ENCODE peak calls at places on chromosomes 16 and 17, in six cellular contexts. G is HFFc6, I is neural progenitor cell, C is tibial artery, Y is fibroblast of lung, R is IMR-90. P is an unnamed sample.

GRCh38 chr16:49354101-49354500 is 19.5 kb upstream of the C16orf78 start:
- DNase-seq in C (no peak), R (no peak), I (no peak), Y (no peak), G (no peak), P (no peak)

GRCh38 chr16:21708533-21709115 is 44.9 kb downstream of the OTOA start:
- DNase-seq in R (peak), C (peak), I (peak), G (peak), Y (peak), P (peak)

GRCh38 chr17:29294580-29294900 is 592 bp upstream of the NUFIP2 start:
- DNase-seq in R (no peak), Y (no peak), C (no peak), I (peak), G (no peak), P (no peak)

GRCh38 chr16:15833551-15833950 is 23.3 kb downstream of the MYH11 start:
- DNase-seq in G (no peak), C (no peak), R (no peak), Y (no peak), I (no peak), P (no peak)

GRCh38 chr17:38571833-38572274 is 33.9 kb downstream of the SRCIN1 start:
- DNase-seq in C (no peak), Y (no peak), R (no peak), I (peak), G (no peak), P (no peak)

GRCh38 chr16:51166116-51166515 is 15.0 kb upstream of the SALL1 start:
- DNase-seq in I (no peak), Y (no peak), R (no peak), C (no peak), G (no peak), P (no peak)

GRCh38 chr16:86117235-86117634 is 218.3 kb downstream of the IRF8 start:
- DNase-seq in R (no peak), C (no peak), Y (no peak), G (no peak), I (no peak), P (no peak)

GRCh38 chr17:44350733-44351226 is 5.7 kb downstream of the GRN start:
- DNase-seq in R (peak), G (peak), Y (peak), I (peak), C (no peak), P (no peak)

GRCh38 chr17:29664743-29665479 is 42.2 kb upstream of the CORO6 start:
- DNase-seq in R (peak), C (no peak), G (peak), Y (peak), I (no peak), P (no peak)

GRCh38 chr16:20515580-20516179 is 60.5 kb downstream of the ACSM2B start:
- DNase-seq in R (no peak), I (no peak), C (no peak), G (no peak), Y (no peak), P (no peak)

GRCh38 chr16:82585675-82586074 is 41.1 kb upstream of the CDH13 start:
- DNase-seq in G (peak), C (no peak), Y (peak), I (no peak), R (peak), P (no peak)

GRCh38 chr17:44122825-44123355 is 551 bp downstream of the HDAC5 start:
- DNase-seq in Y (no peak), R (no peak), C (no peak), I (no peak), G (no peak), P (no peak)

GRCh38 chr16:14199624-14200023 is 128.5 kb downstream of the MRTFB start:
- DNase-seq in I (no peak), G (peak), Y (peak), R (peak), C (no peak), P (no peak)

GRCh38 chr17:78890111-78890897 is 12.7 kb downstream of the CEP295NL start:
- DNase-seq in R (no peak), C (peak), I (no peak), Y (no peak), G (no peak), P (no peak)

GRCh38 chr17:26792486-26792885 is 501.4 kb upstream of the WSB1 start:
- DNase-seq in R (peak), C (no peak), I (no peak), Y (peak), G (no peak), P (peak)

GRCh38 chr16:78249056-78249455 is 149.6 kb downstream of the WWOX start:
- DNase-seq in Y (no peak), I (peak), R (no peak), G (no peak), C (no peak), P (no peak)

GRCh38 chr17:40326014-40326831 is 17.2 kb downstream of the RARA start:
- DNase-seq in Y (no peak), G (no peak), R (no peak), C (no peak), I (no peak), P (no peak)

GRCh38 chr17:79008666-79009387 is 737 bp downstream of the CANT1 start:
- DNase-seq in G (no peak), R (no peak), I (no peak), Y (no peak), C (peak), P (no peak)

GRCh38 chr16:31185339-31185738 is 5.4 kb downstream of the FUS start:
- DNase-seq in Y (no peak), C (no peak), R (no peak), G (no peak), I (no peak), P (no peak)

GRCh38 chr17:7982666-7983065 is 19.7 kb upstream of the GUCY2D start:
- DNase-seq in R (peak), Y (peak), I (peak), G (peak), C (no peak), P (no peak)

DNA sequence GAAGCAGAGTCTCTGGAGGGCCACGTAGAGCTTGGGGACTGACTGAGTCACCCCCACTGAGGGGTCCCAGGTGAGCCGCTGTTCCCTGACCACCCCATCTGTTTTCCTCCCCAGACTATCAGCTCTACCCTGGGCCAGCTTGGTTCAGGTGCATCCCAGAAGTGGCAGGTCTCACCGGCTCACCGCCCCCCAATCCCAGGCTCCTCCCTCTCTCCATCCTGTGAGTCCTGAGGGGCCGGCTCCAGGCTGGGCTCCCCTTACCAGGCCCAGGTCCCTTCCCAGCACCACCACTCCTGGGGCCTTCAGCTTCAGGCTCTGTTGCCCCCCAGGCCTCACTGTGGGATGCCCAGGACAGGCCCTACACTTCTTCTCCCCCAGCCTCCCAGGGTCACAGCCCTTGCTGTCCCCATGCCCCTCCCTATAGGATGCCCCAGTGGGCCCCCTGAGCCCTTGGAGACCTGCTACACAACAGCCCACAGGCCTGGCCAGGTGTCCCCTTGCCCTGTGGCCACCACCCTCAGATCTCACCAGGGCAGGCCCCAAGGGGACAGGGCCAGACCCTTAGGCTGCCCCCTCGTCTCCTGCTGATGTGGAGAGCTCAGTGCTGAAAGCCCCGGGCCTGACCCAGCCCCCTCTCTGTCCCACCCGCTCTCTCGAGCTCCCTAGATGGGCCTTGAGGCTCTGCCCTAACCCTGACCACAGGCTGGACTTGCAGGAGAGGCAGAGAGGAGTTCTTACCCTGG is 40.4 kb downstream of the TNFRSF13B start:
- DNase-seq in R (no peak), G (no peak), C (no peak), Y (no peak), I (no peak), P (no peak)
- TF ChIP-seq CTCF in R (no peak), G (no peak), C (no peak), Y (no peak), I (no peak), P (no peak)

GRCh38 chr17:20032636-20033035 is 23.5 kb downstream of the SPECC1 start:
- DNase-seq in C (no peak), R (no peak), Y (no peak), G (no peak), I (no peak), P (no peak)
- TF ChIP-seq CTCF in C (no peak), R (no peak), Y (no peak), G (no peak), I (no peak), P (no peak)

DNA sequence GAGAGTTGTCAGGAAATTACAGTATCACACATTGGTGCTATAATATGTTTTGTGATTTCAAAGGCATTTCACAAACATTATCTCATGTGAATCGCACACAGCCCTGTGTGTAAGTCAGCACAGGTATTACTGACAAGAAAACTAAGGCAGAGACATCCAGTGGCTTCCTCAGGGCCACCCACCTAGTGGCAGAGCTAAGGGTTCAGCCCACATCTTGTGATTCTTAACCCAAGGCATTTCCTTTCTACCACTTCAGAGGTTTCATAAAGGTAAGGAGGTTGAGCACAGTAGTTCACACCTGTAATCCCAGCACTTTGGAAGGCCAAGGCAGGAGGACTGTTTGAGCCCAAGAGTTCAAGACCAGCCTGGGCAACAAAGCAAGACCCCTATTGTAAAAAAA is 58.2 kb downstream of the STX8 start:
- DNase-seq in I (no peak), G (no peak), C (no peak), Y (no peak), R (no peak), P (no peak)
- TF ChIP-seq CTCF in I (no peak), G (no peak), C (no peak), Y (no peak), R (no peak), P (no peak)

GRCh38 chr17:35766489-35766877 is 5.8 kb downstream of the C17orf50 start:
- DNase-seq in C (no peak), I (no peak), G (no peak), Y (no peak), R (no peak), P (no peak)

GRCh38 chr17:35766903-35767510 is 6.3 kb downstream of the C17orf50 start:
- DNase-seq in G (peak), I (no peak), C (no peak), R (peak), Y (no peak), P (no peak)

GRCh38 chr17:35768796-35769195 is 8.1 kb downstream of the C17orf50 start:
- DNase-seq in G (no peak), R (no peak), I (no peak), C (no peak), Y (no peak), P (no peak)

GRCh38 chr17:35773129-35773528 is 12.4 kb downstream of the C17orf50 start:
- DNase-seq in I (no peak), G (no peak), C (no peak), Y (no peak), R (no peak), P (no peak)

GRCh38 chr17:35769895-35770486 is 9.3 kb downstream of the C17orf50 start:
- DNase-seq in I (no peak), G (no peak), C (no peak), R (no peak), Y (no peak), P (no peak)
- TF ChIP-seq CTCF in I (peak), G (peak), C (no peak), R (peak), Y (no peak), P (peak)

DNA sequence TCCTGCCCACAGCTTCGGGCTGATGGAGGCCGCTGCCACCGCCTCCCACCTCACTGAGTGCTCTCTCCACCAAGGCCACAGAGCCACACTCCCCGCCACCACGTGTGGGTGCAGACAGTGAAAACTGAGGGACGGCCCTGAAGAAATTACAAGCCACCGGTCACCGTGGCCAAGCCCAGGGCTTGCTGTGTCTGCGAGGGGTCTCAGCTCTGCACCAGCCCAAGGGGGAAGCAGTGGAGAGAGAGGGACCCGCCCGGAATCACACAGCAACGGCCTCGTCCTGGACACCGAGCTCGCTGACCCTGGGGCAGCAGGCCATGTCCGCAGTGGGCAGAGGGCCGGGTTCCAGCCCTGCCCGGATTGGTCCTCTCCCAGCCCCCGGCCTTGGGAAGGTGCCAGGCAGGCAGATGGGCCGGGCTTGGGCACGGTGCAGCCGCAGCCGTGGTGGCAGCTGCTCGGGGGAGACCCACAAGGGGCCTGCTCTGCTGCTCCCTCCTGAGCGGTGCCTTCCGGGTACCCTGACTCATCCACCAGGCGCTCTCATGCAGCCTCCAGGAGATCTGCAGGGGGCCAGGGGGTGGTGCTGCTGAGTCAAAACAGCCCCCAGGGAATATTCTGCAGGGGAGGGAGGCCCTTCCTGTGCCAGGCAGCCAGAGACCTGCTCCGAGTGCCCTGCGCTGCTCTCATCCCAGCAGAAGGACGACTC is 52.0 kb downstream of the CBFA2T3 start:
- DNase-seq in R (peak), G (peak), C (no peak), I (peak), Y (peak), P (no peak)
- TF ChIP-seq CTCF in R (peak), G (peak), C (peak), I (peak), Y (peak), P (peak)